ENCODE peak calls at places on chromosomes 4 and X, in seven cellular contexts. One of them, this sample, is unnamed.

GRCh38 chr4:15132739-15133138 is 130.5 kb downstream of the CPEB2 start:
- DNase-seq in stomach: no peak
- DNase-seq in activated CD8-positive, alpha-beta T cell treated with anti-CD3 and anti-CD28 coated beads for 36 hours: no peak
- DNase-seq in WERI-Rb-1: no peak
- DNase-seq in thoracic aorta: no peak
- DNase-seq in fibroblast of mammary gland: peak
- DNase-seq in choroid plexus epithelial cell: peak
- DNase-seq in this sample: no peak

GRCh38 chr4:8921465-8921864 is 49.8 kb upstream of the HMX1 start:
- DNase-seq in stomach: no peak
- DNase-seq in activated CD8-positive, alpha-beta T cell treated with anti-CD3 and anti-CD28 coated beads for 36 hours: no peak
- DNase-seq in choroid plexus epithelial cell: no peak
- DNase-seq in thoracic aorta: no peak
- DNase-seq in fibroblast of mammary gland: no peak
- DNase-seq in WERI-Rb-1: no peak
- DNase-seq in this sample: no peak

GRCh38 chr4:48127231-48127881 is 6.7 kb downstream of the TXK start:
- DNase-seq in activated CD8-positive, alpha-beta T cell treated with anti-CD3 and anti-CD28 coated beads for 36 hours: no peak
- DNase-seq in WERI-Rb-1: no peak
- DNase-seq in thoracic aorta: no peak
- DNase-seq in choroid plexus epithelial cell: no peak
- DNase-seq in stomach: no peak
- DNase-seq in fibroblast of mammary gland: no peak
- DNase-seq in this sample: no peak

GRCh38 chr4:56215901-56216300 is 171.4 kb downstream of the AASDH start:
- DNase-seq in fibroblast of mammary gland: peak
- DNase-seq in choroid plexus epithelial cell: peak
- DNase-seq in thoracic aorta: no peak
- DNase-seq in stomach: peak
- DNase-seq in WERI-Rb-1: no peak
- DNase-seq in activated CD8-positive, alpha-beta T cell treated with anti-CD3 and anti-CD28 coated beads for 36 hours: no peak
- DNase-seq in this sample: no peak

GRCh38 chr4:170226288-170226687 is 136.5 kb upstream of the AADAT start:
- DNase-seq in WERI-Rb-1: no peak
- DNase-seq in activated CD8-positive, alpha-beta T cell treated with anti-CD3 and anti-CD28 coated beads for 36 hours: no peak
- DNase-seq in stomach: no peak
- DNase-seq in fibroblast of mammary gland: no peak
- DNase-seq in thoracic aorta: no peak
- DNase-seq in choroid plexus epithelial cell: no peak
- DNase-seq in this sample: no peak

GRCh38 chr4:124640037-124640730 is 72.3 kb downstream of the ANKRD50 start:
- DNase-seq in stomach: peak
- DNase-seq in fibroblast of mammary gland: peak
- DNase-seq in thoracic aorta: no peak
- DNase-seq in WERI-Rb-1: no peak
- DNase-seq in activated CD8-positive, alpha-beta T cell treated with anti-CD3 and anti-CD28 coated beads for 36 hours: no peak
- DNase-seq in choroid plexus epithelial cell: peak
- DNase-seq in this sample: no peak

GRCh38 chr4:110195561-110196205 is 2.7 kb downstream of the ELOVL6 start:
- DNase-seq in thoracic aorta: no peak
- DNase-seq in activated CD8-positive, alpha-beta T cell treated with anti-CD3 and anti-CD28 coated beads for 36 hours: peak
- DNase-seq in fibroblast of mammary gland: peak
- DNase-seq in WERI-Rb-1: no peak
- DNase-seq in stomach: no peak
- DNase-seq in choroid plexus epithelial cell: peak
- DNase-seq in this sample: no peak

GRCh38 chrX:137290011-137290410 is 256.2 kb upstream of the GPR101 start:
- DNase-seq in activated CD8-positive, alpha-beta T cell treated with anti-CD3 and anti-CD28 coated beads for 36 hours: no peak
- DNase-seq in fibroblast of mammary gland: no peak
- DNase-seq in thoracic aorta: no peak
- DNase-seq in stomach: no peak
- DNase-seq in choroid plexus epithelial cell: no peak
- DNase-seq in WERI-Rb-1: no peak
- DNase-seq in this sample: no peak

GRCh38 chr4:88623097-88623496 is 30.8 kb downstream of the HERC3 start:
- DNase-seq in WERI-Rb-1: no peak
- DNase-seq in activated CD8-positive, alpha-beta T cell treated with anti-CD3 and anti-CD28 coated beads for 36 hours: no peak
- DNase-seq in choroid plexus epithelial cell: peak
- DNase-seq in fibroblast of mammary gland: peak
- DNase-seq in stomach: no peak
- DNase-seq in thoracic aorta: no peak
- DNase-seq in this sample: no peak

GRCh38 chr4:72567821-72568620 is 1.0 kb downstream of the ADAMTS3 start:
- DNase-seq in activated CD8-positive, alpha-beta T cell treated with anti-CD3 and anti-CD28 coated beads for 36 hours: peak
- DNase-seq in WERI-Rb-1: peak
- DNase-seq in fibroblast of mammary gland: peak
- DNase-seq in stomach: peak
- DNase-seq in thoracic aorta: peak
- DNase-seq in choroid plexus epithelial cell: peak
- DNase-seq in this sample: peak

GRCh38 chr4:26075588-26075987 is 161.6 kb downstream of the SMIM20 start:
- DNase-seq in choroid plexus epithelial cell: no peak
- DNase-seq in fibroblast of mammary gland: peak
- DNase-seq in activated CD8-positive, alpha-beta T cell treated with anti-CD3 and anti-CD28 coated beads for 36 hours: no peak
- DNase-seq in stomach: no peak
- DNase-seq in thoracic aorta: no peak
- DNase-seq in WERI-Rb-1: no peak
- DNase-seq in this sample: no peak

GRCh38 chrX:131288738-131289511 is at the start of gene IGSF1:
- DNase-seq in fibroblast of mammary gland: peak
- DNase-seq in thoracic aorta: no peak
- DNase-seq in WERI-Rb-1: no peak
- DNase-seq in stomach: no peak
- DNase-seq in activated CD8-positive, alpha-beta T cell treated with anti-CD3 and anti-CD28 coated beads for 36 hours: peak
- DNase-seq in choroid plexus epithelial cell: peak
- DNase-seq in this sample: no peak

GRCh38 chr4:188439641-188440311 is 300.5 kb downstream of the TRIML1 start:
- DNase-seq in fibroblast of mammary gland: peak
- DNase-seq in thoracic aorta: no peak
- DNase-seq in choroid plexus epithelial cell: no peak
- DNase-seq in activated CD8-positive, alpha-beta T cell treated with anti-CD3 and anti-CD28 coated beads for 36 hours: no peak
- DNase-seq in stomach: peak
- DNase-seq in WERI-Rb-1: no peak
- DNase-seq in this sample: no peak

GRCh38 chr4:63620271-63620670 is 789.0 kb downstream of the TECRL start:
- DNase-seq in activated CD8-positive, alpha-beta T cell treated with anti-CD3 and anti-CD28 coated beads for 36 hours: no peak
- DNase-seq in thoracic aorta: no peak
- DNase-seq in choroid plexus epithelial cell: no peak
- DNase-seq in stomach: no peak
- DNase-seq in WERI-Rb-1: peak
- DNase-seq in fibroblast of mammary gland: no peak
- DNase-seq in this sample: no peak

GRCh38 chr4:137451150-137451850 is 81.0 kb downstream of the PCDH18 start:
- DNase-seq in fibroblast of mammary gland: no peak
- DNase-seq in WERI-Rb-1: no peak
- DNase-seq in thoracic aorta: no peak
- DNase-seq in choroid plexus epithelial cell: peak
- DNase-seq in stomach: no peak
- DNase-seq in activated CD8-positive, alpha-beta T cell treated with anti-CD3 and anti-CD28 coated beads for 36 hours: no peak
- DNase-seq in this sample: no peak

GRCh38 chr4:152106113-152106763 is 345.4 kb upstream of the GATB start:
- DNase-seq in WERI-Rb-1: no peak
- DNase-seq in activated CD8-positive, alpha-beta T cell treated with anti-CD3 and anti-CD28 coated beads for 36 hours: peak
- DNase-seq in stomach: peak
- DNase-seq in choroid plexus epithelial cell: peak
- DNase-seq in fibroblast of mammary gland: peak
- DNase-seq in thoracic aorta: peak
- DNase-seq in this sample: no peak

GRCh38 chr4:151489462-151490203 is 80.7 kb downstream of the FHIP1A start:
- DNase-seq in fibroblast of mammary gland: no peak
- DNase-seq in stomach: no peak
- DNase-seq in thoracic aorta: no peak
- DNase-seq in activated CD8-positive, alpha-beta T cell treated with anti-CD3 and anti-CD28 coated beads for 36 hours: no peak
- DNase-seq in WERI-Rb-1: peak
- DNase-seq in choroid plexus epithelial cell: no peak
- DNase-seq in this sample: no peak

GRCh38 chr4:95676190-95676589 is 127.4 kb upstream of the UNC5C start:
- DNase-seq in thoracic aorta: no peak
- DNase-seq in WERI-Rb-1: no peak
- DNase-seq in fibroblast of mammary gland: no peak
- DNase-seq in activated CD8-positive, alpha-beta T cell treated with anti-CD3 and anti-CD28 coated beads for 36 hours: no peak
- DNase-seq in stomach: no peak
- DNase-seq in choroid plexus epithelial cell: no peak
- DNase-seq in this sample: no peak

GRCh38 chrX:80812176-80812575 is 2.5 kb upstream of the BRWD3 start:
- DNase-seq in stomach: no peak
- DNase-seq in choroid plexus epithelial cell: peak
- DNase-seq in thoracic aorta: no peak
- DNase-seq in fibroblast of mammary gland: no peak
- DNase-seq in activated CD8-positive, alpha-beta T cell treated with anti-CD3 and anti-CD28 coated beads for 36 hours: peak
- DNase-seq in WERI-Rb-1: peak
- DNase-seq in this sample: peak

DNA sequence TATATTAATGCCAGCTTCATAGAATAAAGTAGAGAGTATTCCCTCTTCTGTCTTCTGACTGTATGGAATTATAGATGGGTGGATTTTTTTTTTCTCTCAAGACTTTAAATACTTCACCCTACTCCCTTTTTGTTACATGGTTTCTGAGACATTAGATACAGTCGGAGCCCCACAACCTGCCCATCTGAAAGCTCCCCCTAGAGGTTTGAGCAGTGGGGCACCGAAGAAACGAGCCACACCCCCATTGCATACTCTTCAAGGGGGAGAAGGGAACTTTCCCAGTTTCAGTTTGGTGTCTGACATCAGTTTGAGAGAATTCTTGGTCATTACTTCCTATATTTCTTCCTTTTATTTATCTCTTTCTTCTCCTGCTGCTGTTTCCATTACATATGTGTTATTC is 437.6 kb upstream of the AGA start:
- DNase-seq in WERI-Rb-1: peak
- DNase-seq in activated CD8-positive, alpha-beta T cell treated with anti-CD3 and anti-CD28 coated beads for 36 hours: peak
- DNase-seq in choroid plexus epithelial cell: no peak
- DNase-seq in thoracic aorta: no peak
- DNase-seq in fibroblast of mammary gland: no peak
- DNase-seq in stomach: no peak
- DNase-seq in this sample: no peak
- TF ChIP-seq CTCF in WERI-Rb-1: peak
- TF ChIP-seq CTCF in activated CD8-positive, alpha-beta T cell treated with anti-CD3 and anti-CD28 coated beads for 36 hours: no peak
- TF ChIP-seq CTCF in choroid plexus epithelial cell: no peak
- TF ChIP-seq CTCF in thoracic aorta: no peak
- TF ChIP-seq CTCF in fibroblast of mammary gland: no peak
- TF ChIP-seq CTCF in stomach: no peak
- TF ChIP-seq CTCF in this sample: no peak

GRCh38 chrX:85365370-85365995 is 14.0 kb downstream of the POF1B start:
- DNase-seq in fibroblast of mammary gland: no peak
- DNase-seq in activated CD8-positive, alpha-beta T cell treated with anti-CD3 and anti-CD28 coated beads for 36 hours: no peak
- DNase-seq in WERI-Rb-1: no peak
- DNase-seq in choroid plexus epithelial cell: no peak
- DNase-seq in stomach: no peak
- DNase-seq in thoracic aorta: no peak
- DNase-seq in this sample: no peak
- TF ChIP-seq CTCF in fibroblast of mammary gland: no peak
- TF ChIP-seq CTCF in activated CD8-positive, alpha-beta T cell treated with anti-CD3 and anti-CD28 coated beads for 36 hours: no peak
- TF ChIP-seq CTCF in WERI-Rb-1: no peak
- TF ChIP-seq CTCF in choroid plexus epithelial cell: no peak
- TF ChIP-seq CTCF in stomach: no peak
- TF ChIP-seq CTCF in thoracic aorta: no peak
- TF ChIP-seq CTCF in this sample: no peak

DNA sequence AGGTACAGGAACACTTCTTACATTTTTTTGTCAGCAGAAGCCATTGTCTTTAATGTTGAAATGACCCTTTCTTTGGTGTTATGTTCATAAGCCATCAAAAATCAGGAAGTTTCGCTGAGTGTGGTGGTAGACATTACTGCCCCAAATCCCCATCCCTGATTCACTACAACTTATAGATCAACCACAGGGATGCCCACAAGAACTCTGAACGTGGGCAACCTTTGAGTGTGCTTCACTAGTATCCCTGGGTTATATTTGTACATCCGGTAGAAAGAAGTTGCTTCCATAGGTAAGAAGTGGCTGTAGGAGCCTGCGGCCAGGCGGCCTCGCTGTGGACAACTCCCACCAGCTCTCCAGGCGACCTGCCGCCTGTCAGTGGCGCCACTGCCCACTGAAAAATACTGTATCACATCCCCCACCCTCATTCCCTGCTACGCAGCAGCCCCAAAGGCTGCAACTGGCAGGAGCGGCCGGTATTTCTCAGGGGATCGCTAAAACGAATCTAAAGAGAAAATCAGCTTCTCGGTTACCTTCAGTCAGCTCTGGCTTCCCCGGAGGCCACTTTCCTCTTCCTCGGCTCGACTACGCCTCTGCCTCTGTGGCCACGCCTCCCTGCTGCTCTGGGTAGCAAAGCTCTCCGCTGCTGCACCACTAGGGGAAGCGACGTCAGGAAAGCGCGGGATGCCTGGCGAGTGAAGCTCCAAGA is 13.9 kb upstream of the ETDC start:
- DNase-seq in activated CD8-positive, alpha-beta T cell treated with anti-CD3 and anti-CD28 coated beads for 36 hours: peak
- DNase-seq in fibroblast of mammary gland: peak
- DNase-seq in stomach: no peak
- DNase-seq in choroid plexus epithelial cell: peak
- DNase-seq in thoracic aorta: no peak
- DNase-seq in WERI-Rb-1: peak
- DNase-seq in this sample: peak
- TF ChIP-seq CTCF in activated CD8-positive, alpha-beta T cell treated with anti-CD3 and anti-CD28 coated beads for 36 hours: no peak
- TF ChIP-seq CTCF in fibroblast of mammary gland: peak
- TF ChIP-seq CTCF in stomach: no peak
- TF ChIP-seq CTCF in choroid plexus epithelial cell: peak
- TF ChIP-seq CTCF in thoracic aorta: no peak
- TF ChIP-seq CTCF in WERI-Rb-1: peak
- TF ChIP-seq CTCF in this sample: peak

GRCh38 chrX:12954376-12954775 is 20.5 kb upstream of the TMSB4X start:
- DNase-seq in thoracic aorta: no peak
- DNase-seq in fibroblast of mammary gland: no peak
- DNase-seq in choroid plexus epithelial cell: no peak
- DNase-seq in activated CD8-positive, alpha-beta T cell treated with anti-CD3 and anti-CD28 coated beads for 36 hours: no peak
- DNase-seq in stomach: no peak
- DNase-seq in WERI-Rb-1: no peak
- DNase-seq in this sample: no peak
- TF ChIP-seq CTCF in thoracic aorta: no peak
- TF ChIP-seq CTCF in fibroblast of mammary gland: no peak
- TF ChIP-seq CTCF in choroid plexus epithelial cell: no peak
- TF ChIP-seq CTCF in activated CD8-positive, alpha-beta T cell treated with anti-CD3 and anti-CD28 coated beads for 36 hours: no peak
- TF ChIP-seq CTCF in stomach: no peak
- TF ChIP-seq CTCF in WERI-Rb-1: no peak
- TF ChIP-seq CTCF in this sample: no peak

DNA sequence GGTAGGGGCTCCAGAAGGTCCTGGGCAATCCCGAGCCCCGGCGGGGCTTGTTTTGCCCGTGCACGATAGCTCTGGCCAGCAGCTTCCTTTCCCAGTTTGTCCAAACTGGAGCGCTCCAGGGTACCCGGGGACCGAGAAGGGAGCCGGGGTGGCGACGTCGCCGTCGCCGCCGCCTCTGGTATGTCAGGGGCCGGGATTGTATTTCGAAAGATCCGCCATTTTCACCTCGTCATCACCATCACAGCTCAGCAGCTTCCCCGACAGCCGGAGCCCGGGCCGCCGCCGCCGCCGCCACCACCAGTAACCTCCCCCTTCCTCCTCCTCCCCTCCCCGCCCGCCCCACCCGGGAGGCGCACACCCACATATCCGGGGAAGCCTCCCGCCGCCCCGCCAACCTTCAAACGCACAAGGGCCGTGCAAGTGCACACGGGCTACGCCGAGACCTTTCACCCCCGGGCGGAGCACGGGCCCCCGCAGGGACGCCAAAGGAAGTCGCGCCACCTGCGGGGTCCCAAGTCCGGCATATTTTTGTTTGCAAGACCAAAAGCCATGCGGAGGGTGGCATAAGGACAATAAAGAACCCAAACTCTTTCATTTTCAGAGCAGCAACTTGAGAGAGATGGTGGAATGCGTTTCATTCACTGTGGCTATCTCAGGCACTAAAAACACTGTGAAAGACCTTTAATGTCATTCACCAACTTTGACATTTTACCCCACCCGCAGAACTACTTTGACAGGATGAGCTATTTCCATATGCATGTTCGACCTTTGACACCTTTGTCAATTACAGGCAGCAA is at the start of gene LIN54:
- DNase-seq in choroid plexus epithelial cell: peak
- DNase-seq in thoracic aorta: peak
- DNase-seq in WERI-Rb-1: peak
- DNase-seq in fibroblast of mammary gland: peak
- DNase-seq in activated CD8-positive, alpha-beta T cell treated with anti-CD3 and anti-CD28 coated beads for 36 hours: peak
- DNase-seq in stomach: peak
- DNase-seq in this sample: peak
- TF ChIP-seq CTCF in choroid plexus epithelial cell: no peak
- TF ChIP-seq CTCF in thoracic aorta: no peak
- TF ChIP-seq CTCF in WERI-Rb-1: no peak
- TF ChIP-seq CTCF in fibroblast of mammary gland: no peak
- TF ChIP-seq CTCF in activated CD8-positive, alpha-beta T cell treated with anti-CD3 and anti-CD28 coated beads for 36 hours: no peak
- TF ChIP-seq CTCF in stomach: no peak
- TF ChIP-seq CTCF in this sample: no peak